ENCODE peak calls at places on chromosomes 13 and 19, in nine cellular contexts. E is stomach, W is breast epithelium, N is sigmoid colon, A is endothelial cell of umbilical vein, R is K562, C is H1, Y is GM12878, O is GM12892. B is an unnamed sample.
A peak's percentile ranks its signal among the peaks of the same experiment; 100 is the strongest.

GRCh38 chr13:113862766-113863510 is 938 bp downstream of the GAS6 start:
- DNase-seq in E (peak; percentile 77), O (peak; percentile 67), N (no peak), C (no peak), Y (no peak), W (peak; percentile 63), R (peak; percentile 56), A (peak; percentile 30), B (peak; percentile 72)

GRCh38 chr13:20991741-20992520 is 69.5 kb downstream of the LATS2 start:
- DNase-seq in C (no peak), Y (no peak), R (no peak), N (no peak), O (no peak), E (no peak), A (no peak), W (no peak), B (no peak)

GRCh38 chr19:28201462-28201943 is 1011.4 kb downstream of the UQCRFS1 start:
- DNase-seq in A (no peak), Y (no peak), O (no peak), R (no peak), E (no peak), C (no peak), N (no peak), W (no peak), B (no peak)

GRCh38 chr13:44605275-44605674 is 29.1 kb upstream of the TSC22D1 start:
- DNase-seq in O (no peak), N (no peak), Y (no peak), W (no peak), E (no peak), R (no peak), C (no peak), A (no peak), B (no peak)

GRCh38 chr19:31351212-31352193 is 2.3 kb upstream of the TSHZ3 start:
- DNase-seq in E (no peak), Y (no peak), A (peak; percentile 24), O (no peak), R (no peak), N (peak; percentile 82), W (no peak), C (no peak), B (no peak)

GRCh38 chr13:83831796-83832195 is 50.5 kb downstream of the SLITRK1 start:
- DNase-seq in C (no peak), E (no peak), Y (no peak), N (no peak), W (no peak), O (no peak), R (no peak), A (no peak), B (no peak)

GRCh38 chr19:55620410-55620809 is 4.0 kb downstream of the ZNF784 start:
- DNase-seq in E (no peak), C (no peak), A (no peak), W (no peak), N (no peak), Y (no peak), O (no peak), R (no peak), B (no peak)

GRCh38 chr19:1026189-1027019 is at the start of gene CNN2:
- DNase-seq in N (peak; percentile 93), O (peak; percentile 89), Y (no peak), E (peak; percentile 88), R (peak; percentile 86), A (peak; percentile 80), W (peak; percentile 83), C (no peak), B (peak; percentile 86)

GRCh38 chr13:107803822-107804495 is 411.4 kb downstream of the LIG4 start:
- DNase-seq in N (no peak), C (no peak), O (no peak), E (no peak), A (no peak), R (no peak), W (no peak), Y (no peak), B (no peak)

DNA sequence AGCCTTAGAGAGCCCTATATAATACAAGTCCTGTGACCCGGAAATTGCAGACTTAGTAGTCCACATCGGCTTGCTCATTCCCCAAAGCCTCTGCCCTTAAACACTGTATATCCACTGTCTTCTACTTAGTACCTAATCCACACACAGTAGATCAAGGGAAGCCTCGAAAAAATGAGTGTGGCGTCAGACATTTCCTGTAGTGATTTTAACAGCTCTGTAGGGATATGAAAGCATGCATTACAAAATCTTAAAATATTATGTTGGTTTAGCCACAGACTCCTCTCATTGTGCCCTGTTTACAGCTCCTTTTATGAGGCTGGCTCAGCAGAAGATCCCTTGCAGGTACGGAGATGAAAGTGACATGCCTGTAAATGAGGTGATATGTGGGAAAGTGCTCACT is 416.3 kb downstream of the LIG4 start:
- DNase-seq in W (no peak), C (no peak), A (peak; percentile 8), N (no peak), Y (no peak), E (no peak), R (no peak), O (no peak), B (no peak)
- TF ChIP-seq POLR2A in W (no peak), C (no peak), A (no peak), N (no peak), Y (no peak), E (no peak), R (no peak), O (no peak), B (no peak)

GRCh38 chr19:18501832-18502231 is 20.0 kb downstream of the ELL start:
- DNase-seq in A (no peak), R (no peak), Y (no peak), N (peak; percentile 89), W (no peak), E (peak; percentile 74), C (no peak), O (no peak), B (no peak)

GRCh38 chr19:18501351-18501750 is 20.5 kb downstream of the ELL start:
- DNase-seq in A (no peak), Y (no peak), E (no peak), N (no peak), C (no peak), O (no peak), R (no peak), W (no peak), B (no peak)

GRCh38 chr19:18500820-18501219 is 21.1 kb downstream of the ELL start:
- DNase-seq in R (no peak), W (peak; percentile 72), E (peak; percentile 93), O (no peak), Y (no peak), A (no peak), N (peak; percentile 84), C (no peak), B (no peak)

GRCh38 chr19:18499055-18499775 is 22.7 kb downstream of the ELL start:
- DNase-seq in O (no peak), A (no peak), E (no peak), R (no peak), C (no peak), N (no peak), Y (no peak), W (no peak), B (no peak)

DNA sequence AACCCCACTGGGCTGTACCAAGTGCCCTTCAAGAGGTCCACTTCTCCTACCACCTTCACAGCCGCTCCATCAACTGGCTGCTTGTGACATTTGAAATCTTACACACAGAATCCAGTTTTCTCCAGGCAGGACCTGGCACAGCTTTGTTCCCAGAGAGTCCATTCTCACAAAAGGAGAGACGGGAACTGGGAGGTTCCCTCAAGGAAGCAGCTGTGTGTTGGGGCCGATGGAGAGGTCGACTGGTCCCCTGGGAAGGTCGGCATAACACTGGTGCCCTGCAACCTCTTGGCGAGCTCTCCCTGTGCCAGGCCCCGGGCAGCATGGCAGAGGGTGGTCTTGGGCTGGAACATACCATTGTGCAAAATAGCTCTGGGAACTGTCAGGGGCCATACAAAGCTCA is 21.5 kb downstream of the ELL start:
- DNase-seq in N (no peak), W (no peak), Y (no peak), E (no peak), C (no peak), R (no peak), O (no peak), A (peak; percentile 62), B (no peak)
- TF ChIP-seq POLR2AphosphoS5 in N (peak; percentile 32), W (peak; percentile 18), Y (no peak), E (no peak), C (no peak), R (no peak), O (no peak), A (no peak), B (no peak)

GRCh38 chr13:112519517-112520060 is 68.4 kb downstream of the TUBGCP3 start:
- DNase-seq in Y (no peak), R (no peak), A (no peak), W (no peak), O (no peak), C (no peak), E (no peak), N (no peak), B (no peak)

GRCh38 chr13:112510987-112511715 is 76.8 kb downstream of the TUBGCP3 start:
- DNase-seq in O (no peak), A (no peak), E (no peak), N (no peak), C (no peak), Y (no peak), W (no peak), R (no peak), B (no peak)

GRCh38 chr13:112521073-112521685 is 66.8 kb downstream of the TUBGCP3 start:
- DNase-seq in A (no peak), C (no peak), W (no peak), E (no peak), O (no peak), R (no peak), Y (no peak), N (no peak), B (no peak)

GRCh38 chr13:112513761-112514160 is 74.2 kb downstream of the TUBGCP3 start:
- DNase-seq in R (no peak), C (no peak), N (no peak), O (no peak), E (no peak), A (no peak), Y (no peak), W (no peak), B (no peak)

GRCh38 chr13:112516218-112516617 is 71.7 kb downstream of the TUBGCP3 start:
- DNase-seq in O (no peak), R (no peak), A (no peak), C (no peak), E (no peak), Y (no peak), N (no peak), W (no peak), B (no peak)
- TF ChIP-seq POLR2A in O (no peak), R (no peak), A (no peak), C (no peak), E (no peak), Y (no peak), N (no peak), W (no peak), B (no peak)

GRCh38 chr19:16088985-16089846 is 12.9 kb downstream of the TPM4 start:
- DNase-seq in A (no peak), R (no peak), E (no peak), Y (no peak), O (no peak), C (no peak), W (no peak), N (no peak), B (no peak)

GRCh38 chr19:16085115-16085514 is 8.8 kb downstream of the TPM4 start:
- DNase-seq in Y (no peak), W (no peak), O (no peak), E (no peak), C (no peak), N (no peak), A (no peak), R (no peak), B (no peak)

GRCh38 chr19:16087940-16088339 is 11.6 kb downstream of the TPM4 start:
- DNase-seq in E (no peak), N (no peak), Y (no peak), C (no peak), R (no peak), O (no peak), W (no peak), A (no peak), B (no peak)

GRCh38 chr19:16091546-16092475 is 15.5 kb downstream of the TPM4 start:
- DNase-seq in A (no peak), W (no peak), E (no peak), N (no peak), O (no peak), R (no peak), C (no peak), Y (no peak), B (no peak)

GRCh38 chr19:16088351-16088984 is 12.2 kb downstream of the TPM4 start:
- DNase-seq in O (no peak), Y (no peak), N (peak; percentile 73), R (no peak), C (no peak), E (peak; percentile 52), W (no peak), A (no peak), B (no peak)
- TF ChIP-seq POLR2AphosphoS5 in O (peak; percentile 17), Y (no peak), N (peak; percentile 29), R (no peak), C (no peak), E (peak; percentile 56), W (no peak), A (no peak), B (no peak)